ENCODE peak calls at places on chromosomes 16 and 17, in ten cellular contexts. One of them, this sample, is unnamed.

GRCh38 chr17:66276328-66276937 is 26.0 kb upstream of the PRKCA start:
- DNase-seq in ascending aorta: no peak
- DNase-seq in heart right ventricle: no peak
- DNase-seq in CD8-positive, alpha-beta T cell: no peak
- DNase-seq in endodermal cell: no peak
- DNase-seq in body of pancreas: no peak
- DNase-seq in OCI-LY7: no peak
- DNase-seq in prostate gland: no peak
- DNase-seq in psoas muscle: no peak
- DNase-seq in brain microvascular endothelial cell: peak; percentile 32
- DNase-seq in this sample: no peak

GRCh38 chr17:8894189-8894611 is 26.7 kb upstream of the PIK3R6 start:
- DNase-seq in ascending aorta: no peak
- DNase-seq in heart right ventricle: no peak
- DNase-seq in CD8-positive, alpha-beta T cell: no peak
- DNase-seq in endodermal cell: peak; percentile 86
- DNase-seq in body of pancreas: no peak
- DNase-seq in OCI-LY7: no peak
- DNase-seq in prostate gland: no peak
- DNase-seq in psoas muscle: no peak
- DNase-seq in brain microvascular endothelial cell: no peak
- DNase-seq in this sample: peak; percentile 53

GRCh38 chr17:528253-528652 is 175.6 kb upstream of the RPH3AL start:
- DNase-seq in ascending aorta: no peak
- DNase-seq in heart right ventricle: no peak
- DNase-seq in CD8-positive, alpha-beta T cell: no peak
- DNase-seq in endodermal cell: no peak
- DNase-seq in body of pancreas: no peak
- DNase-seq in OCI-LY7: no peak
- DNase-seq in prostate gland: no peak
- DNase-seq in psoas muscle: no peak
- DNase-seq in brain microvascular endothelial cell: no peak
- DNase-seq in this sample: no peak

GRCh38 chr16:4733747-4734062 is 366 bp downstream of the ANKS3 start:
- DNase-seq in ascending aorta: no peak
- DNase-seq in heart right ventricle: no peak
- DNase-seq in CD8-positive, alpha-beta T cell: no peak
- DNase-seq in endodermal cell: no peak
- DNase-seq in body of pancreas: no peak
- DNase-seq in OCI-LY7: no peak
- DNase-seq in prostate gland: peak; percentile 12
- DNase-seq in psoas muscle: peak; percentile 37
- DNase-seq in brain microvascular endothelial cell: peak; percentile 1
- DNase-seq in this sample: no peak

GRCh38 chr16:51392651-51393187 is 241.6 kb upstream of the SALL1 start:
- DNase-seq in ascending aorta: no peak
- DNase-seq in heart right ventricle: peak; percentile 8
- DNase-seq in CD8-positive, alpha-beta T cell: no peak
- DNase-seq in endodermal cell: peak; percentile 54
- DNase-seq in body of pancreas: no peak
- DNase-seq in OCI-LY7: no peak
- DNase-seq in prostate gland: no peak
- DNase-seq in psoas muscle: peak; percentile 12
- DNase-seq in brain microvascular endothelial cell: peak; percentile 65
- DNase-seq in this sample: no peak

GRCh38 chr17:76268015-76268749 is 3.0 kb downstream of the UBALD2 start:
- DNase-seq in ascending aorta: peak; percentile 67
- DNase-seq in heart right ventricle: peak; percentile 78
- DNase-seq in CD8-positive, alpha-beta T cell: peak; percentile 73
- DNase-seq in endodermal cell: no peak
- DNase-seq in body of pancreas: peak; percentile 62
- DNase-seq in OCI-LY7: peak; percentile 90
- DNase-seq in prostate gland: peak; percentile 73
- DNase-seq in psoas muscle: peak; percentile 88
- DNase-seq in brain microvascular endothelial cell: peak; percentile 71
- DNase-seq in this sample: peak; percentile 93

GRCh38 chr17:7408341-7408740 is 696 bp downstream of the NLGN2 start:
- DNase-seq in ascending aorta: no peak
- DNase-seq in heart right ventricle: no peak
- DNase-seq in CD8-positive, alpha-beta T cell: peak; percentile 66
- DNase-seq in endodermal cell: peak; percentile 70
- DNase-seq in body of pancreas: no peak
- DNase-seq in OCI-LY7: no peak
- DNase-seq in prostate gland: no peak
- DNase-seq in psoas muscle: no peak
- DNase-seq in brain microvascular endothelial cell: no peak
- DNase-seq in this sample: no peak

GRCh38 chr16:79169239-79169638 is 431.3 kb downstream of the MAF start:
- DNase-seq in ascending aorta: no peak
- DNase-seq in heart right ventricle: no peak
- DNase-seq in CD8-positive, alpha-beta T cell: no peak
- DNase-seq in endodermal cell: peak; percentile 85
- DNase-seq in body of pancreas: no peak
- DNase-seq in OCI-LY7: no peak
- DNase-seq in prostate gland: no peak
- DNase-seq in psoas muscle: no peak
- DNase-seq in brain microvascular endothelial cell: peak; percentile 33
- DNase-seq in this sample: no peak

GRCh38 chr16:19753815-19754643 is 36.0 kb downstream of the IQCK start:
- DNase-seq in ascending aorta: no peak
- DNase-seq in heart right ventricle: no peak
- DNase-seq in CD8-positive, alpha-beta T cell: no peak
- DNase-seq in endodermal cell: no peak
- DNase-seq in body of pancreas: peak; percentile 18
- DNase-seq in OCI-LY7: no peak
- DNase-seq in prostate gland: peak; percentile 28
- DNase-seq in psoas muscle: no peak
- DNase-seq in brain microvascular endothelial cell: peak; percentile 49
- DNase-seq in this sample: no peak

GRCh38 chr17:19016881-19017280 is 12.3 kb upstream of the FAM83G start:
- DNase-seq in ascending aorta: no peak
- DNase-seq in heart right ventricle: no peak
- DNase-seq in CD8-positive, alpha-beta T cell: no peak
- DNase-seq in endodermal cell: no peak
- DNase-seq in body of pancreas: no peak
- DNase-seq in OCI-LY7: no peak
- DNase-seq in prostate gland: no peak
- DNase-seq in psoas muscle: peak; percentile 4
- DNase-seq in brain microvascular endothelial cell: no peak
- DNase-seq in this sample: no peak

GRCh38 chr17:47990962-47991731 is 20.2 kb downstream of the CDK5RAP3 start:
- DNase-seq in ascending aorta: no peak
- DNase-seq in heart right ventricle: no peak
- DNase-seq in CD8-positive, alpha-beta T cell: no peak
- DNase-seq in endodermal cell: peak; percentile 77
- DNase-seq in body of pancreas: no peak
- DNase-seq in OCI-LY7: no peak
- DNase-seq in prostate gland: no peak
- DNase-seq in psoas muscle: no peak
- DNase-seq in brain microvascular endothelial cell: no peak
- DNase-seq in this sample: no peak

GRCh38 chr16:66925322-66925840 is at the start of gene RRAD:
- DNase-seq in ascending aorta: peak; percentile 50
- DNase-seq in heart right ventricle: peak; percentile 74
- DNase-seq in CD8-positive, alpha-beta T cell: no peak
- DNase-seq in endodermal cell: peak; percentile 68
- DNase-seq in body of pancreas: no peak
- DNase-seq in OCI-LY7: no peak
- DNase-seq in prostate gland: no peak
- DNase-seq in psoas muscle: peak; percentile 80
- DNase-seq in brain microvascular endothelial cell: peak; percentile 19
- DNase-seq in this sample: no peak

GRCh38 chr16:85839681-85840240 is 40.3 kb downstream of the COX4I1 start:
- DNase-seq in ascending aorta: no peak
- DNase-seq in heart right ventricle: no peak
- DNase-seq in CD8-positive, alpha-beta T cell: no peak
- DNase-seq in endodermal cell: no peak
- DNase-seq in body of pancreas: no peak
- DNase-seq in OCI-LY7: no peak
- DNase-seq in prostate gland: no peak
- DNase-seq in psoas muscle: no peak
- DNase-seq in brain microvascular endothelial cell: no peak
- DNase-seq in this sample: no peak

GRCh38 chr16:49280022-49280741 is 1.5 kb downstream of the CBLN1 start:
- DNase-seq in ascending aorta: no peak
- DNase-seq in heart right ventricle: no peak
- DNase-seq in CD8-positive, alpha-beta T cell: no peak
- DNase-seq in endodermal cell: peak; percentile 89
- DNase-seq in body of pancreas: no peak
- DNase-seq in OCI-LY7: no peak
- DNase-seq in prostate gland: no peak
- DNase-seq in psoas muscle: no peak
- DNase-seq in brain microvascular endothelial cell: no peak
- DNase-seq in this sample: no peak
- H3K4me3 ChIP-seq in ascending aorta: no peak overlapping the region
- H3K4me3 ChIP-seq in heart right ventricle: peak overlapping the region; percentile 46
- H3K4me3 ChIP-seq in CD8-positive, alpha-beta T cell: no peak overlapping the region
- H3K4me3 ChIP-seq in endodermal cell: peak overlapping the region; percentile 50
- H3K4me3 ChIP-seq in body of pancreas: no peak overlapping the region
- H3K4me3 ChIP-seq in OCI-LY7: no peak overlapping the region
- H3K4me3 ChIP-seq in prostate gland: no peak overlapping the region
- H3K4me3 ChIP-seq in psoas muscle: no peak overlapping the region
- H3K4me3 ChIP-seq in brain microvascular endothelial cell: no peak overlapping the region
- H3K4me3 ChIP-seq in this sample: no peak overlapping the region

DNA sequence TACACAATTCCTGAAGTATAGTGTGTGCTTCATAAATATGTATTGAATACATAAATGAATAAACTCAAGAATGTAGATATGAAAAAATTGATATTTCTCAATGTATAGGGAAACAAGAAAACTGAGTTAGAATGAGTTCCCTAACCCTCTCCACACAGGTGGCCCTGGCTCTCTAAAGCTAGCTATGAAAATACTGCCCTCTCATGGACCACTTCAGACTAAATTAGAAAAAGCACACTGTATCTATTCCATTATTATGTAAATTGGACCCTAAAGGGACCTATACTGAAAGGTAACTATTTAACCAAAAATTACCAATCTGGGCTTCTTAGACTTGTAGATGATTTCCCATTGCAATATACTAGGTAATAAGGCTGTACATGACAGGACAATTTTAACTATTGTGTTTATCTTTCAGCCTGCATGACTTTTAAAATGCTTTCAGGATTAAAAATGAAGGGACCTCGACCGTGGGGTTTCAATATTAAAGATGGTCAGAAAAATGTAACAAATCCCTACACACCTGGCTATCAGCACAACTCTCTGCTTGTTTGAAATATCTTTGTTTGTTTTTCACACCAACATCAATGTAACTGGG is 672.5 kb upstream of the KIF2B start:
- DNase-seq in ascending aorta: no peak
- DNase-seq in heart right ventricle: no peak
- DNase-seq in CD8-positive, alpha-beta T cell: no peak
- DNase-seq in endodermal cell: peak; percentile 42
- DNase-seq in body of pancreas: no peak
- DNase-seq in OCI-LY7: peak; percentile 1
- DNase-seq in prostate gland: no peak
- DNase-seq in psoas muscle: no peak
- DNase-seq in brain microvascular endothelial cell: no peak
- DNase-seq in this sample: no peak
- TF ChIP-seq CTCF in ascending aorta: no peak
- TF ChIP-seq CTCF in heart right ventricle: no peak
- TF ChIP-seq CTCF in CD8-positive, alpha-beta T cell: no peak
- TF ChIP-seq CTCF in endodermal cell: peak; percentile 77
- TF ChIP-seq CTCF in body of pancreas: peak; percentile 31
- TF ChIP-seq CTCF in OCI-LY7: peak; percentile 48
- TF ChIP-seq CTCF in prostate gland: no peak
- TF ChIP-seq CTCF in psoas muscle: peak; percentile 53
- TF ChIP-seq CTCF in brain microvascular endothelial cell: peak; percentile 4
- TF ChIP-seq CTCF in this sample: no peak

DNA sequence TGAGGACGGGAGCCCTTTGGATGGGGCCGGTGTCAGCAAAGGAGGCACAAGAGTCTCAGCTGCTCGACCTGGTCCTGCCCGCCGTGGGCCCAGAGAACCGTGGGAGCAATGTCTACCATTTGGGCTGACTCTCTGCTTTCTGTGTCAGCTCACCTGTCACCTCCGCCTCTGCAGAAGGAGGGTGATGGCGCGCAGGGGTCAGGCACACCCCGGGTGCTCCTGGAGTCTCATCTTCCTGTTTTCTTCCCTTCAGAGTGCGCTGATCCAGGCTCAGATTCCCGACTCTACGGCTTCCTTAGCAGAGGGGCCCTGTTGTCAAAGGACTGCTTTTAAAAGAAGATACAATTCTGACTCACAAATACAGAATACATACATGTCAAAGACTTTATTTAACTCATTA is 167.1 kb downstream of the BANP start:
- DNase-seq in ascending aorta: no peak
- DNase-seq in heart right ventricle: no peak
- DNase-seq in CD8-positive, alpha-beta T cell: no peak
- DNase-seq in endodermal cell: no peak
- DNase-seq in body of pancreas: no peak
- DNase-seq in OCI-LY7: no peak
- DNase-seq in prostate gland: no peak
- DNase-seq in psoas muscle: no peak
- DNase-seq in brain microvascular endothelial cell: peak; percentile 4
- DNase-seq in this sample: no peak
- H3K27ac ChIP-seq in ascending aorta: no peak overlapping the region
- H3K27ac ChIP-seq in heart right ventricle: no peak overlapping the region
- H3K27ac ChIP-seq in CD8-positive, alpha-beta T cell: no peak overlapping the region
- H3K27ac ChIP-seq in endodermal cell: no peak overlapping the region
- H3K27ac ChIP-seq in body of pancreas: no peak overlapping the region
- H3K27ac ChIP-seq in OCI-LY7: no peak overlapping the region
- H3K27ac ChIP-seq in prostate gland: no peak overlapping the region
- H3K27ac ChIP-seq in psoas muscle: no peak overlapping the region
- H3K27ac ChIP-seq in brain microvascular endothelial cell: peak overlapping the region; percentile 87
- H3K27ac ChIP-seq in this sample: no peak overlapping the region

GRCh38 chr16:56319391-56319790 is 106.0 kb downstream of the AMFR start:
- DNase-seq in ascending aorta: no peak
- DNase-seq in heart right ventricle: no peak
- DNase-seq in CD8-positive, alpha-beta T cell: no peak
- DNase-seq in endodermal cell: no peak
- DNase-seq in body of pancreas: no peak
- DNase-seq in OCI-LY7: no peak
- DNase-seq in prostate gland: no peak
- DNase-seq in psoas muscle: no peak
- DNase-seq in brain microvascular endothelial cell: no peak
- DNase-seq in this sample: no peak

GRCh38 chr16:56316545-56316944 is 108.8 kb downstream of the AMFR start:
- DNase-seq in ascending aorta: no peak
- DNase-seq in heart right ventricle: no peak
- DNase-seq in CD8-positive, alpha-beta T cell: no peak
- DNase-seq in endodermal cell: peak; percentile 65
- DNase-seq in body of pancreas: no peak
- DNase-seq in OCI-LY7: no peak
- DNase-seq in prostate gland: no peak
- DNase-seq in psoas muscle: no peak
- DNase-seq in brain microvascular endothelial cell: no peak
- DNase-seq in this sample: no peak

GRCh38 chr16:56320081-56320480 is 105.3 kb downstream of the AMFR start:
- DNase-seq in ascending aorta: no peak
- DNase-seq in heart right ventricle: no peak
- DNase-seq in CD8-positive, alpha-beta T cell: no peak
- DNase-seq in endodermal cell: no peak
- DNase-seq in body of pancreas: no peak
- DNase-seq in OCI-LY7: no peak
- DNase-seq in prostate gland: no peak
- DNase-seq in psoas muscle: no peak
- DNase-seq in brain microvascular endothelial cell: no peak
- DNase-seq in this sample: no peak

GRCh38 chr16:56315955-56316354 is 109.4 kb downstream of the AMFR start:
- DNase-seq in ascending aorta: no peak
- DNase-seq in heart right ventricle: no peak
- DNase-seq in CD8-positive, alpha-beta T cell: no peak
- DNase-seq in endodermal cell: no peak
- DNase-seq in body of pancreas: no peak
- DNase-seq in OCI-LY7: no peak
- DNase-seq in prostate gland: no peak
- DNase-seq in psoas muscle: no peak
- DNase-seq in brain microvascular endothelial cell: no peak
- DNase-seq in this sample: no peak

GRCh38 chr16:56317998-56318912 is 107.1 kb downstream of the AMFR start:
- DNase-seq in ascending aorta: peak; percentile 37
- DNase-seq in heart right ventricle: peak; percentile 85
- DNase-seq in CD8-positive, alpha-beta T cell: peak; percentile 87
- DNase-seq in endodermal cell: peak; percentile 95
- DNase-seq in body of pancreas: peak; percentile 82
- DNase-seq in OCI-LY7: peak; percentile 60
- DNase-seq in prostate gland: peak; percentile 75
- DNase-seq in psoas muscle: peak; percentile 83
- DNase-seq in brain microvascular endothelial cell: peak; percentile 64
- DNase-seq in this sample: no peak
- H3K4me3 ChIP-seq in ascending aorta: peak overlapping the region; percentile 45
- H3K4me3 ChIP-seq in heart right ventricle: no peak overlapping the region
- H3K4me3 ChIP-seq in CD8-positive, alpha-beta T cell: peak overlapping the region; percentile 30
- H3K4me3 ChIP-seq in endodermal cell: no peak overlapping the region
- H3K4me3 ChIP-seq in body of pancreas: no peak overlapping the region
- H3K4me3 ChIP-seq in OCI-LY7: no peak overlapping the region
- H3K4me3 ChIP-seq in prostate gland: peak overlapping the region; percentile 13
- H3K4me3 ChIP-seq in psoas muscle: peak overlapping the region; percentile 52
- H3K4me3 ChIP-seq in brain microvascular endothelial cell: peak overlapping the region; percentile 40
- H3K4me3 ChIP-seq in this sample: peak overlapping the region; percentile 28

This sample was measured in suprapubic skin.